ENCODE peak calls at places on chromosomes 6 and 20, in seven cellular contexts. L, B, A, T, P, R and J are unnamed samples. For H3K27me3, the result is how much of the 10 kb centered on the place peaks cover.

GRCh38 chr6:74491844-74492374 is 713.9 kb downstream of the COL12A1 start:
- DNase-seq in L (no peak), B (no peak), A (no peak), T (no peak), P (no peak), R (no peak), J (no peak)

GRCh38 chr6:143543435-143543834 is 31.9 kb upstream of the FUCA2 start:
- DNase-seq in L (no peak), B (no peak), A (no peak), T (no peak), P (no peak), R (no peak), J (no peak)

GRCh38 chr20:5718896-5719595 is 31.2 kb upstream of the SHLD1 start:
- DNase-seq in L (no peak), B (peak), A (no peak), T (no peak), P (no peak), R (no peak), J (no peak)

GRCh38 chr6:5866547-5867051 is 140.1 kb downstream of the NRN1 start:
- DNase-seq in L (peak), B (no peak), A (no peak), T (peak), P (no peak), R (peak), J (peak)

GRCh38 chr20:31972481-31973386 is 4.8 kb downstream of the XKR7 start:
- DNase-seq in L (no peak), B (no peak), A (no peak), T (no peak), P (no peak), R (no peak), J (no peak)

GRCh38 chr6:81892911-81893310 is 140.4 kb upstream of the TENT5A start:
- DNase-seq in L (no peak), B (no peak), A (no peak), T (no peak), P (no peak), R (no peak), J (no peak)

GRCh38 chr20:51005214-51005613 is 17.7 kb downstream of the KCNG1 start:
- DNase-seq in L (no peak), B (no peak), A (no peak), T (no peak), P (no peak), R (no peak), J (no peak)

GRCh38 chr6:79070206-79070825 is 7.7 kb downstream of the PHIP start:
- DNase-seq in L (peak), B (no peak), A (no peak), T (no peak), P (no peak), R (peak), J (no peak)

GRCh38 chr6:148240866-148241477 is 101.7 kb upstream of the SASH1 start:
- DNase-seq in L (no peak), B (no peak), A (no peak), T (no peak), P (no peak), R (no peak), J (no peak)

GRCh38 chr6:142489722-142490610 is 188.2 kb downstream of the ADGRG6 start:
- DNase-seq in L (no peak), B (no peak), A (no peak), T (no peak), P (no peak), R (no peak), J (peak)

GRCh38 chr20:52015155-52015554 is 176.4 kb downstream of the ZFP64 start:
- DNase-seq in L (no peak), B (no peak), A (no peak), T (no peak), P (no peak), R (no peak), J (no peak)

GRCh38 chr20:59015411-59015810 is 3.8 kb upstream of the TUBB1 start:
- DNase-seq in L (no peak), B (no peak), A (no peak), T (no peak), P (no peak), R (no peak), J (no peak)

GRCh38 chr6:43496370-43497128 is 13.6 kb downstream of the LRRC73 start:
- DNase-seq in L (peak), B (peak), A (no peak), T (no peak), P (no peak), R (peak), J (peak)

GRCh38 chr20:39775110-39775509 is 813.0 kb downstream of the DHX35 start:
- DNase-seq in L (peak), B (peak), A (peak), T (no peak), P (peak), R (peak), J (peak)

GRCh38 chr20:54194724-54195438 is 13.0 kb upstream of the PFDN4 start:
- DNase-seq in L (no peak), B (no peak), A (no peak), T (peak), P (no peak), R (no peak), J (peak)

GRCh38 chr6:170522565-170523183 is 30.4 kb downstream of the PSMB1 start:
- DNase-seq in L (peak), B (no peak), A (no peak), T (peak), P (no peak), R (peak), J (peak)

GRCh38 chr6:161265554-161265953 is 8.3 kb downstream of the AGPAT4 start:
- DNase-seq in L (no peak), B (no peak), A (no peak), T (no peak), P (no peak), R (no peak), J (no peak)

GRCh38 chr6:34359438-34360158 is 32.9 kb downstream of the NUDT3 start:
- DNase-seq in L (no peak), B (no peak), A (no peak), T (peak), P (no peak), R (no peak), J (peak)

GRCh38 chr20:8432435-8433148 is 300.5 kb downstream of the PLCB1 start:
- DNase-seq in L (no peak), B (no peak), A (no peak), T (no peak), P (no peak), R (no peak), J (no peak)

GRCh38 chr6:41615311-41615710 is 23.0 kb upstream of the MDFI start:
- DNase-seq in L (no peak), B (no peak), A (no peak), T (no peak), P (no peak), R (no peak), J (no peak)

GRCh38 chr20:62146019-62146755 is 2.6 kb downstream of the SS18L1 start:
- DNase-seq in L (no peak), B (no peak), A (no peak), T (no peak), P (no peak), R (no peak), J (no peak)

GRCh38 chr6:5782783-5783567 is 223.8 kb downstream of the NRN1 start:
- DNase-seq in L (no peak), B (no peak), A (no peak), T (no peak), P (no peak), R (peak), J (no peak)

GRCh38 chr20:32326507-32326851 is 31.7 kb upstream of the ASXL1 start:
- DNase-seq in L (no peak), B (no peak), A (no peak), T (peak), P (no peak), R (no peak), J (peak)

GRCh38 chr6:34520645-34521462 is 35.3 kb downstream of the SPDEF start:
- DNase-seq in L (no peak), B (no peak), A (no peak), T (no peak), P (no peak), R (no peak), J (no peak)

GRCh38 chr6:53031281-53031680 is 33.9 kb upstream of the FBXO9 start:
- DNase-seq in L (no peak), B (no peak), A (no peak), T (no peak), P (no peak), R (no peak), J (no peak)

GRCh38 chr20:10603971-10604864 is 69.6 kb downstream of the JAG1 start:
- DNase-seq in L (peak), B (peak), A (peak), T (peak), P (no peak), R (peak), J (peak)

GRCh38 chr20:8291873-8292272 is 159.8 kb downstream of the PLCB1 start:
- DNase-seq in L (no peak), B (no peak), A (no peak), T (no peak), P (no peak), R (peak), J (no peak)

GRCh38 chr20:63967330-63968135 is 2.2 kb downstream of the ZNF512B start:
- DNase-seq in L (no peak), B (no peak), A (no peak), T (no peak), P (no peak), R (no peak), J (no peak)

GRCh38 chr6:109224107-109224875 is 129.0 kb downstream of the CEP57L1 start:
- DNase-seq in L (no peak), B (no peak), A (no peak), T (no peak), P (no peak), R (no peak), J (no peak)

GRCh38 chr20:45306431-45306982 is at the start of gene RBPJL:
- DNase-seq in L (no peak), B (no peak), A (no peak), T (no peak), P (no peak), R (no peak), J (no peak)

GRCh38 chr6:139370707-139371345 is 3.6 kb downstream of the CITED2 start:
- DNase-seq in L (no peak), B (no peak), A (no peak), T (no peak), P (no peak), R (no peak), J (no peak)

GRCh38 chr20:7734216-7734615 is 206.0 kb downstream of the HAO1 start:
- DNase-seq in L (no peak), B (no peak), A (no peak), T (peak), P (no peak), R (peak), J (peak)

GRCh38 chr6:327538-328183 is 35.4 kb downstream of the DUSP22 start:
- DNase-seq in L (no peak), B (no peak), A (peak), T (no peak), P (no peak), R (peak), J (no peak)

GRCh38 chr6:150537893-150538292 is 61.8 kb upstream of the PLEKHG1 start:
- DNase-seq in L (no peak), B (peak), A (no peak), T (no peak), P (no peak), R (no peak), J (no peak)

GRCh38 chr6:139051396-139052070 is 23.0 kb downstream of the ABRACL start:
- DNase-seq in L (no peak), B (no peak), A (no peak), T (no peak), P (no peak), R (no peak), J (no peak)

GRCh38 chr6:100134703-100135102 is 140.7 kb upstream of the MCHR2 start:
- DNase-seq in L (peak), B (no peak), A (no peak), T (no peak), P (no peak), R (no peak), J (peak)

GRCh38 chr20:16583444-16583843 is 10.2 kb upstream of the KIF16B start:
- DNase-seq in L (no peak), B (no peak), A (no peak), T (no peak), P (no peak), R (no peak), J (no peak)

GRCh38 chr20:45153756-45154155 is 20.9 kb upstream of the PI3 start:
- DNase-seq in L (no peak), B (no peak), A (no peak), T (no peak), P (no peak), R (no peak), J (no peak)

GRCh38 chr6:42453649-42454427 is 2.1 kb upstream of the TRERF1 start:
- DNase-seq in L (peak), B (no peak), A (peak), T (no peak), P (no peak), R (peak), J (peak)

GRCh38 chr6:159726918-159727716 is at the start of gene WTAP:
- DNase-seq in L (peak), B (peak), A (peak), T (peak), P (peak), R (peak), J (peak)

GRCh38 chr6:159727717-159728440 is 573 bp downstream of the WTAP start:
- DNase-seq in L (peak), B (peak), A (no peak), T (peak), P (no peak), R (peak), J (peak)

GRCh38 chr6:159729598-159729997 is 2.3 kb downstream of the WTAP start:
- DNase-seq in L (peak), B (no peak), A (no peak), T (no peak), P (no peak), R (peak), J (no peak)

GRCh38 chr6:159728552-159728951 is 1.2 kb downstream of the WTAP start:
- DNase-seq in L (no peak), B (no peak), A (no peak), T (no peak), P (no peak), R (peak), J (no peak)

GRCh38 chr6:159730277-159730676 is 3.0 kb downstream of the WTAP start:
- DNase-seq in L (no peak), B (no peak), A (no peak), T (no peak), P (no peak), R (no peak), J (no peak)
- H3K4me3 ChIP-seq in L (no peak), B (peak), A (peak), T (peak), P (no peak), R (no peak), J (no peak)

DNA sequence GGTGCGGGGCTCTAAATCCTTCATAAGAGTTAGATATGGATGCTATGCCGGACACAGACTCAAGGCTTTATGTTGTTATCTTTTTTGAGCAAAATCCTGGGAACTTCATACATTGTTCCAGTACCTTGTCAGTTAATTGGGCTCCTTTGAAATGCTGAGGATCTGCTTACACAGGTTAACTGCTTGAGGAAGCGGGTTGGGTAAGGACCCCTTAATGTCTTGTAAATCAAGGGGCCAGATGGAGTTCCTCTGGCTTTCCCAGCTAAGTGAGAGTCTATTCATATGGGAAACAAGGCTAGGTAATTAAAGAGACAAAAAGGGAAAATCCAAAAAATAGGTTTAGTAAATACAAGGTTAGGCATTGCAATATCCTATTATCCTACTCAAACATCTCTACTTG is 141.5 kb downstream of the OR2B2 start:
- DNase-seq in L (no peak), B (no peak), A (no peak), T (no peak), P (no peak), R (no peak), J (no peak)
- H3K27me3 ChIP-seq in L (under half), B (under half), A (under half), T (under half), P (half or more), R (under half), J (under half)

GRCh38 chr6:107711953-107712522 is 112.1 kb downstream of the SCML4 start:
- DNase-seq in L (peak), B (no peak), A (no peak), T (no peak), P (no peak), R (no peak), J (no peak)

GRCh38 chr6:107712523-107713213 is 111.4 kb downstream of the SCML4 start:
- DNase-seq in L (no peak), B (no peak), A (no peak), T (no peak), P (no peak), R (peak), J (peak)

GRCh38 chr6:107711412-107711811 is 112.7 kb downstream of the SCML4 start:
- DNase-seq in L (no peak), B (no peak), A (no peak), T (no peak), P (no peak), R (peak), J (no peak)

GRCh38 chr6:107714104-107714503 is 110.0 kb downstream of the SCML4 start:
- DNase-seq in L (no peak), B (no peak), A (no peak), T (no peak), P (no peak), R (no peak), J (no peak)

DNA sequence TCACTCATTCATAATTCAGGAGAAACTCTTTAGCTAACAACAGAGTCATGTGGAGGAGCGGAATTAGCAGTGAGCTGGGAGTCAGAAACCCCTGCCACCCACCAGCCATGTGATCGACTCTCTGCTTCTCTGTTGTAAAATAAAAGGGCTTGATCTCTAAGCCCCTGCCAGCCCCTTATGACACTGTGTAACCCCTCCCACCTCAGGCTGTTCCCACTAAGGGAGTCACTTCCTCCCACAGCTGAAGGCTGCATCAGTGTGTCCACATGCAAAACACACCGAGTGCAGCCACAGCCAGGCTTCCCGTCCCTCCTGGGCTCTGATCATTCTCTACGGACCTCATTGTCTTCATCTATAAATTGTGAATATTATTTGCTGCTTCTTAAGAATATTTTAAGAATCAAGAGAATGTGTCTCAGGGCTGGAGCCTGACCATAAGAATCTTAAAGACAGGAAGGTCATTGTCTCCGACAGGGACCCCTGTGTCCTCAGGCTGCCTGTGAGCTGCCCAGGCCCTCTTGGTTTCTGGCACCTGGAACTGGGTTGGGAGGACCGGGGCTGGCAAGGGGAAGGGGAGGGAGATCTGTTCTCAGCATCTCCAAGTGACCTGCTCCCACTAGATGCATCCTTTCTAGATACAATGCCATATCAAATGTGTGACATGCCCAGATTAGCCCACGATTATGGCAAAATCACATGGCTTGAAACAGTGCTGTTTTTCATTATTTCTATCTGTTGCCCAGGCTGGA is 110.7 kb downstream of the SCML4 start:
- DNase-seq in L (no peak), B (no peak), A (no peak), T (no peak), P (no peak), R (no peak), J (no peak)
- H3K4me3 ChIP-seq in L (no peak), B (peak), A (peak), T (no peak), P (no peak), R (peak), J (no peak)

GRCh38 chr6:110357696-110358535 is at the start of gene METTL24:
- DNase-seq in L (no peak), B (no peak), A (no peak), T (no peak), P (no peak), R (no peak), J (no peak)
- H3K27me3 ChIP-seq in L (half or more), B (under half), A (under half), T (under half), P (half or more), R (under half), J (under half)

GRCh38 chr6:10557886-10558285 is 36.7 kb downstream of the GCNT2 start:
- DNase-seq in L (no peak), B (no peak), A (no peak), T (no peak), P (no peak), R (no peak), J (no peak)
- H3K4me3 ChIP-seq in L (no peak), B (no peak), A (no peak), T (no peak), P (peak), R (no peak), J (no peak)

GRCh38 chr6:131952886-131953509 is 1.8 kb upstream of the CCN2 start:
- DNase-seq in L (no peak), B (no peak), A (no peak), T (no peak), P (no peak), R (no peak), J (no peak)
- H3K27me3 ChIP-seq in L (under half), B (under half), A (under half), T (under half), P (under half), R (under half), J (under half)

GRCh38 chr20:14332796-14333345 is 4.5 kb downstream of the FLRT3 start:
- DNase-seq in L (no peak), B (no peak), A (no peak), T (no peak), P (no peak), R (no peak), J (no peak)

GRCh38 chr20:14336667-14337066 is 745 bp downstream of the FLRT3 start:
- DNase-seq in L (no peak), B (no peak), A (no peak), T (peak), P (no peak), R (peak), J (no peak)

GRCh38 chr20:14334306-14334930 is 3.0 kb downstream of the FLRT3 start:
- DNase-seq in L (peak), B (peak), A (peak), T (peak), P (no peak), R (peak), J (peak)

GRCh38 chr20:14333734-14334133 is 3.7 kb downstream of the FLRT3 start:
- DNase-seq in L (no peak), B (no peak), A (no peak), T (no peak), P (no peak), R (no peak), J (no peak)

DNA sequence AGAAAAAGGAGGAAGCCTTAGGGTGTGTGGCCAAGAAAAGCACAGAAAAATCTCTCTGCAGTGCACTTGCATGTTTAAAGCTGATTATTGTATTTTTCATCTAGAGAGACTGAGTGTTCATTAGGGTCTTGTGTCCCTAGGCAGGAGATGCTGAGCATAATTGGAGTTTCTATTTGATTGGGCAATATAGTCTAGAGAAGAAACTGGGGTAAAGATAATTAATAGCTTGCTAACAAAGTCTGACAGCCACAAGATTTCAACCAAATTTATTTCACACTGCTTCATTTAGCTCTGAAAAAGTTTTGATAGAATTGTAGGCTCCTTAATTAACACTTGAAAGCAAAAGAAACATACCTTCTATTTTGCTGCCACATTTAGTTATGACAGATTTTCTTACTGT is 2.3 kb downstream of the FLRT3 start:
- DNase-seq in L (no peak), B (no peak), A (no peak), T (no peak), P (no peak), R (no peak), J (no peak)
- H3K4me3 ChIP-seq in L (no peak), B (no peak), A (peak), T (peak), P (peak), R (peak), J (peak)

GRCh38 chr20:57576942-57577550 is 16.1 kb downstream of the PCK1 start:
- DNase-seq in L (no peak), B (no peak), A (no peak), T (no peak), P (no peak), R (no peak), J (no peak)
- H3K27me3 ChIP-seq in L (under half), B (under half), A (under half), T (half or more), P (half or more), R (under half), J (under half)